ENCODE peak calls at places on chromosomes 11 and 22, in ten cellular contexts. One of them, this sample, is unnamed.

GRCh38 chr11:26950260-26950719 is 43.6 kb upstream of the FIBIN start:
- DNase-seq in activated T-cell treated with anti-CD3 and anti-CD28 coated beads, Interleukin-2, amount 50 U/mL, for 24 hours: no peak
- DNase-seq in activated CD4-positive, CD25-positive, alpha-beta regulatory T cell: no peak
- DNase-seq in stimulated activated CD4-positive, alpha-beta T cell treated with anti-CD3 and anti-CD28 coated beads, Interleukin-4, amount 100 ng/mL, for 24 hours: no peak
- DNase-seq in AG09319: peak
- DNase-seq in lower leg skin: no peak
- DNase-seq in hypothalamus: no peak
- DNase-seq in fibroblast of pulmonary artery: peak
- DNase-seq in iris pigment epithelial cell: peak
- DNase-seq in Caki2: no peak
- DNase-seq in this sample: peak

GRCh38 chr22:41234815-41235687 is 5.7 kb downstream of the CHADL start:
- DNase-seq in iris pigment epithelial cell: no peak
- DNase-seq in fibroblast of pulmonary artery: no peak
- DNase-seq in AG09319: no peak
- DNase-seq in hypothalamus: no peak
- DNase-seq in activated CD4-positive, CD25-positive, alpha-beta regulatory T cell: no peak
- DNase-seq in Caki2: no peak
- DNase-seq in stimulated activated CD4-positive, alpha-beta T cell treated with anti-CD3 and anti-CD28 coated beads, Interleukin-4, amount 100 ng/mL, for 24 hours: no peak
- DNase-seq in activated T-cell treated with anti-CD3 and anti-CD28 coated beads, Interleukin-2, amount 50 U/mL, for 24 hours: no peak
- DNase-seq in lower leg skin: no peak
- DNase-seq in this sample: no peak

GRCh38 chr22:36375071-36375980 is 12.4 kb downstream of the MYH9 start:
- DNase-seq in hypothalamus: no peak
- DNase-seq in Caki2: no peak
- DNase-seq in stimulated activated CD4-positive, alpha-beta T cell treated with anti-CD3 and anti-CD28 coated beads, Interleukin-4, amount 100 ng/mL, for 24 hours: no peak
- DNase-seq in activated T-cell treated with anti-CD3 and anti-CD28 coated beads, Interleukin-2, amount 50 U/mL, for 24 hours: no peak
- DNase-seq in iris pigment epithelial cell: no peak
- DNase-seq in AG09319: no peak
- DNase-seq in activated CD4-positive, CD25-positive, alpha-beta regulatory T cell: no peak
- DNase-seq in fibroblast of pulmonary artery: no peak
- DNase-seq in lower leg skin: no peak
- DNase-seq in this sample: peak

GRCh38 chr11:113603277-113604059 is 102.6 kb downstream of the TMPRSS5 start:
- DNase-seq in fibroblast of pulmonary artery: peak
- DNase-seq in iris pigment epithelial cell: no peak
- DNase-seq in stimulated activated CD4-positive, alpha-beta T cell treated with anti-CD3 and anti-CD28 coated beads, Interleukin-4, amount 100 ng/mL, for 24 hours: no peak
- DNase-seq in activated CD4-positive, CD25-positive, alpha-beta regulatory T cell: no peak
- DNase-seq in activated T-cell treated with anti-CD3 and anti-CD28 coated beads, Interleukin-2, amount 50 U/mL, for 24 hours: no peak
- DNase-seq in lower leg skin: no peak
- DNase-seq in Caki2: no peak
- DNase-seq in hypothalamus: peak
- DNase-seq in AG09319: no peak
- DNase-seq in this sample: peak

GRCh38 chr11:20669833-20670684 is 673 bp downstream of the NELL1 start:
- DNase-seq in lower leg skin: no peak
- DNase-seq in activated T-cell treated with anti-CD3 and anti-CD28 coated beads, Interleukin-2, amount 50 U/mL, for 24 hours: no peak
- DNase-seq in activated CD4-positive, CD25-positive, alpha-beta regulatory T cell: no peak
- DNase-seq in AG09319: no peak
- DNase-seq in fibroblast of pulmonary artery: no peak
- DNase-seq in hypothalamus: no peak
- DNase-seq in Caki2: no peak
- DNase-seq in stimulated activated CD4-positive, alpha-beta T cell treated with anti-CD3 and anti-CD28 coated beads, Interleukin-4, amount 100 ng/mL, for 24 hours: no peak
- DNase-seq in iris pigment epithelial cell: no peak
- DNase-seq in this sample: no peak

GRCh38 chr22:46686221-46686872 is 51.7 kb downstream of the CERK start:
- DNase-seq in lower leg skin: no peak
- DNase-seq in fibroblast of pulmonary artery: no peak
- DNase-seq in hypothalamus: no peak
- DNase-seq in activated CD4-positive, CD25-positive, alpha-beta regulatory T cell: no peak
- DNase-seq in iris pigment epithelial cell: no peak
- DNase-seq in activated T-cell treated with anti-CD3 and anti-CD28 coated beads, Interleukin-2, amount 50 U/mL, for 24 hours: no peak
- DNase-seq in stimulated activated CD4-positive, alpha-beta T cell treated with anti-CD3 and anti-CD28 coated beads, Interleukin-4, amount 100 ng/mL, for 24 hours: no peak
- DNase-seq in Caki2: no peak
- DNase-seq in AG09319: no peak
- DNase-seq in this sample: no peak

GRCh38 chr22:49503896-49504521 is 323.7 kb downstream of the BRD1 start:
- DNase-seq in lower leg skin: no peak
- DNase-seq in AG09319: no peak
- DNase-seq in hypothalamus: no peak
- DNase-seq in iris pigment epithelial cell: no peak
- DNase-seq in stimulated activated CD4-positive, alpha-beta T cell treated with anti-CD3 and anti-CD28 coated beads, Interleukin-4, amount 100 ng/mL, for 24 hours: no peak
- DNase-seq in activated CD4-positive, CD25-positive, alpha-beta regulatory T cell: no peak
- DNase-seq in fibroblast of pulmonary artery: no peak
- DNase-seq in Caki2: no peak
- DNase-seq in activated T-cell treated with anti-CD3 and anti-CD28 coated beads, Interleukin-2, amount 50 U/mL, for 24 hours: no peak
- DNase-seq in this sample: peak

GRCh38 chr22:41919357-41920224 is 4.7 kb upstream of the SHISA8 start:
- DNase-seq in lower leg skin: no peak
- DNase-seq in iris pigment epithelial cell: no peak
- DNase-seq in activated CD4-positive, CD25-positive, alpha-beta regulatory T cell: no peak
- DNase-seq in Caki2: peak
- DNase-seq in stimulated activated CD4-positive, alpha-beta T cell treated with anti-CD3 and anti-CD28 coated beads, Interleukin-4, amount 100 ng/mL, for 24 hours: peak
- DNase-seq in hypothalamus: no peak
- DNase-seq in AG09319: no peak
- DNase-seq in fibroblast of pulmonary artery: no peak
- DNase-seq in activated T-cell treated with anti-CD3 and anti-CD28 coated beads, Interleukin-2, amount 50 U/mL, for 24 hours: peak
- DNase-seq in this sample: peak

GRCh38 chr11:31102316-31102715 is 267.2 kb downstream of the DCDC1 start:
- DNase-seq in activated T-cell treated with anti-CD3 and anti-CD28 coated beads, Interleukin-2, amount 50 U/mL, for 24 hours: no peak
- DNase-seq in AG09319: no peak
- DNase-seq in fibroblast of pulmonary artery: no peak
- DNase-seq in iris pigment epithelial cell: no peak
- DNase-seq in lower leg skin: no peak
- DNase-seq in hypothalamus: no peak
- DNase-seq in activated CD4-positive, CD25-positive, alpha-beta regulatory T cell: no peak
- DNase-seq in Caki2: no peak
- DNase-seq in stimulated activated CD4-positive, alpha-beta T cell treated with anti-CD3 and anti-CD28 coated beads, Interleukin-4, amount 100 ng/mL, for 24 hours: no peak
- DNase-seq in this sample: no peak

GRCh38 chr22:19718255-19719054 is 4.2 kb downstream of the SEPTIN5 start:
- DNase-seq in activated T-cell treated with anti-CD3 and anti-CD28 coated beads, Interleukin-2, amount 50 U/mL, for 24 hours: no peak
- DNase-seq in Caki2: no peak
- DNase-seq in activated CD4-positive, CD25-positive, alpha-beta regulatory T cell: no peak
- DNase-seq in hypothalamus: no peak
- DNase-seq in stimulated activated CD4-positive, alpha-beta T cell treated with anti-CD3 and anti-CD28 coated beads, Interleukin-4, amount 100 ng/mL, for 24 hours: no peak
- DNase-seq in lower leg skin: no peak
- DNase-seq in fibroblast of pulmonary artery: no peak
- DNase-seq in AG09319: no peak
- DNase-seq in iris pigment epithelial cell: no peak
- DNase-seq in this sample: no peak

GRCh38 chr11:31328698-31329097 is 40.8 kb downstream of the DCDC1 start:
- DNase-seq in hypothalamus: no peak
- DNase-seq in Caki2: no peak
- DNase-seq in lower leg skin: no peak
- DNase-seq in activated T-cell treated with anti-CD3 and anti-CD28 coated beads, Interleukin-2, amount 50 U/mL, for 24 hours: no peak
- DNase-seq in AG09319: no peak
- DNase-seq in stimulated activated CD4-positive, alpha-beta T cell treated with anti-CD3 and anti-CD28 coated beads, Interleukin-4, amount 100 ng/mL, for 24 hours: no peak
- DNase-seq in fibroblast of pulmonary artery: no peak
- DNase-seq in iris pigment epithelial cell: no peak
- DNase-seq in activated CD4-positive, CD25-positive, alpha-beta regulatory T cell: no peak
- DNase-seq in this sample: no peak

GRCh38 chr22:31659246-31659645 is 2.8 kb downstream of the PISD start:
- DNase-seq in AG09319: no peak
- DNase-seq in iris pigment epithelial cell: no peak
- DNase-seq in activated CD4-positive, CD25-positive, alpha-beta regulatory T cell: no peak
- DNase-seq in activated T-cell treated with anti-CD3 and anti-CD28 coated beads, Interleukin-2, amount 50 U/mL, for 24 hours: no peak
- DNase-seq in Caki2: no peak
- DNase-seq in hypothalamus: no peak
- DNase-seq in fibroblast of pulmonary artery: no peak
- DNase-seq in lower leg skin: no peak
- DNase-seq in stimulated activated CD4-positive, alpha-beta T cell treated with anti-CD3 and anti-CD28 coated beads, Interleukin-4, amount 100 ng/mL, for 24 hours: no peak
- DNase-seq in this sample: peak

GRCh38 chr22:24968066-24968561 is 15.6 kb downstream of the KIAA1671 start:
- DNase-seq in Caki2: peak
- DNase-seq in fibroblast of pulmonary artery: no peak
- DNase-seq in AG09319: no peak
- DNase-seq in hypothalamus: no peak
- DNase-seq in lower leg skin: no peak
- DNase-seq in iris pigment epithelial cell: no peak
- DNase-seq in stimulated activated CD4-positive, alpha-beta T cell treated with anti-CD3 and anti-CD28 coated beads, Interleukin-4, amount 100 ng/mL, for 24 hours: no peak
- DNase-seq in activated T-cell treated with anti-CD3 and anti-CD28 coated beads, Interleukin-2, amount 50 U/mL, for 24 hours: no peak
- DNase-seq in activated CD4-positive, CD25-positive, alpha-beta regulatory T cell: no peak
- DNase-seq in this sample: peak

GRCh38 chr11:45179686-45180085 is 33.2 kb downstream of the PRDM11 start:
- DNase-seq in activated CD4-positive, CD25-positive, alpha-beta regulatory T cell: no peak
- DNase-seq in Caki2: no peak
- DNase-seq in stimulated activated CD4-positive, alpha-beta T cell treated with anti-CD3 and anti-CD28 coated beads, Interleukin-4, amount 100 ng/mL, for 24 hours: no peak
- DNase-seq in lower leg skin: no peak
- DNase-seq in hypothalamus: no peak
- DNase-seq in AG09319: no peak
- DNase-seq in iris pigment epithelial cell: no peak
- DNase-seq in fibroblast of pulmonary artery: no peak
- DNase-seq in activated T-cell treated with anti-CD3 and anti-CD28 coated beads, Interleukin-2, amount 50 U/mL, for 24 hours: no peak
- DNase-seq in this sample: no peak

GRCh38 chr11:77118086-77118485 is 10.0 kb upstream of the MYO7A start:
- DNase-seq in activated T-cell treated with anti-CD3 and anti-CD28 coated beads, Interleukin-2, amount 50 U/mL, for 24 hours: no peak
- DNase-seq in lower leg skin: no peak
- DNase-seq in Caki2: no peak
- DNase-seq in stimulated activated CD4-positive, alpha-beta T cell treated with anti-CD3 and anti-CD28 coated beads, Interleukin-4, amount 100 ng/mL, for 24 hours: no peak
- DNase-seq in activated CD4-positive, CD25-positive, alpha-beta regulatory T cell: no peak
- DNase-seq in iris pigment epithelial cell: no peak
- DNase-seq in hypothalamus: no peak
- DNase-seq in AG09319: no peak
- DNase-seq in fibroblast of pulmonary artery: no peak
- DNase-seq in this sample: no peak

GRCh38 chr22:41445171-41446056 is 1.2 kb downstream of the TOB2 start:
- DNase-seq in AG09319: no peak
- DNase-seq in activated CD4-positive, CD25-positive, alpha-beta regulatory T cell: no peak
- DNase-seq in iris pigment epithelial cell: peak
- DNase-seq in Caki2: peak
- DNase-seq in lower leg skin: peak
- DNase-seq in stimulated activated CD4-positive, alpha-beta T cell treated with anti-CD3 and anti-CD28 coated beads, Interleukin-4, amount 100 ng/mL, for 24 hours: peak
- DNase-seq in activated T-cell treated with anti-CD3 and anti-CD28 coated beads, Interleukin-2, amount 50 U/mL, for 24 hours: peak
- DNase-seq in hypothalamus: peak
- DNase-seq in fibroblast of pulmonary artery: peak
- DNase-seq in this sample: peak

GRCh38 chr11:69774354-69775162 is 583 bp downstream of the FGF4 start:
- DNase-seq in iris pigment epithelial cell: no peak
- DNase-seq in AG09319: no peak
- DNase-seq in activated T-cell treated with anti-CD3 and anti-CD28 coated beads, Interleukin-2, amount 50 U/mL, for 24 hours: no peak
- DNase-seq in lower leg skin: no peak
- DNase-seq in Caki2: no peak
- DNase-seq in fibroblast of pulmonary artery: no peak
- DNase-seq in activated CD4-positive, CD25-positive, alpha-beta regulatory T cell: no peak
- DNase-seq in stimulated activated CD4-positive, alpha-beta T cell treated with anti-CD3 and anti-CD28 coated beads, Interleukin-4, amount 100 ng/mL, for 24 hours: no peak
- DNase-seq in hypothalamus: no peak
- DNase-seq in this sample: no peak

GRCh38 chr22:40416636-40417035 is 46.2 kb downstream of the SGSM3 start:
- DNase-seq in iris pigment epithelial cell: no peak
- DNase-seq in fibroblast of pulmonary artery: no peak
- DNase-seq in activated CD4-positive, CD25-positive, alpha-beta regulatory T cell: no peak
- DNase-seq in AG09319: no peak
- DNase-seq in stimulated activated CD4-positive, alpha-beta T cell treated with anti-CD3 and anti-CD28 coated beads, Interleukin-4, amount 100 ng/mL, for 24 hours: no peak
- DNase-seq in lower leg skin: no peak
- DNase-seq in hypothalamus: no peak
- DNase-seq in Caki2: no peak
- DNase-seq in activated T-cell treated with anti-CD3 and anti-CD28 coated beads, Interleukin-2, amount 50 U/mL, for 24 hours: no peak
- DNase-seq in this sample: no peak

GRCh38 chr22:49028111-49028510 is 799.6 kb downstream of the BRD1 start:
- DNase-seq in stimulated activated CD4-positive, alpha-beta T cell treated with anti-CD3 and anti-CD28 coated beads, Interleukin-4, amount 100 ng/mL, for 24 hours: no peak
- DNase-seq in hypothalamus: no peak
- DNase-seq in fibroblast of pulmonary artery: no peak
- DNase-seq in iris pigment epithelial cell: no peak
- DNase-seq in activated CD4-positive, CD25-positive, alpha-beta regulatory T cell: no peak
- DNase-seq in Caki2: no peak
- DNase-seq in AG09319: no peak
- DNase-seq in lower leg skin: no peak
- DNase-seq in activated T-cell treated with anti-CD3 and anti-CD28 coated beads, Interleukin-2, amount 50 U/mL, for 24 hours: no peak
- DNase-seq in this sample: no peak

GRCh38 chr11:11403763-11404725 is 51.0 kb upstream of the CSNK2A3 start:
- DNase-seq in AG09319: no peak
- DNase-seq in activated CD4-positive, CD25-positive, alpha-beta regulatory T cell: no peak
- DNase-seq in hypothalamus: no peak
- DNase-seq in iris pigment epithelial cell: peak
- DNase-seq in stimulated activated CD4-positive, alpha-beta T cell treated with anti-CD3 and anti-CD28 coated beads, Interleukin-4, amount 100 ng/mL, for 24 hours: no peak
- DNase-seq in activated T-cell treated with anti-CD3 and anti-CD28 coated beads, Interleukin-2, amount 50 U/mL, for 24 hours: no peak
- DNase-seq in Caki2: no peak
- DNase-seq in lower leg skin: no peak
- DNase-seq in fibroblast of pulmonary artery: peak
- DNase-seq in this sample: no peak

GRCh38 chr11:67071420-67072284 is 15.0 kb downstream of the RHOD start:
- DNase-seq in lower leg skin: no peak
- DNase-seq in Caki2: no peak
- DNase-seq in iris pigment epithelial cell: peak
- DNase-seq in activated CD4-positive, CD25-positive, alpha-beta regulatory T cell: peak
- DNase-seq in activated T-cell treated with anti-CD3 and anti-CD28 coated beads, Interleukin-2, amount 50 U/mL, for 24 hours: peak
- DNase-seq in hypothalamus: peak
- DNase-seq in fibroblast of pulmonary artery: peak
- DNase-seq in stimulated activated CD4-positive, alpha-beta T cell treated with anti-CD3 and anti-CD28 coated beads, Interleukin-4, amount 100 ng/mL, for 24 hours: peak
- DNase-seq in AG09319: no peak
- DNase-seq in this sample: peak

GRCh38 chr11:4048340-4048739 is 46.3 kb upstream of the RRM1 start:
- DNase-seq in stimulated activated CD4-positive, alpha-beta T cell treated with anti-CD3 and anti-CD28 coated beads, Interleukin-4, amount 100 ng/mL, for 24 hours: no peak
- DNase-seq in hypothalamus: no peak
- DNase-seq in fibroblast of pulmonary artery: no peak
- DNase-seq in activated CD4-positive, CD25-positive, alpha-beta regulatory T cell: no peak
- DNase-seq in lower leg skin: no peak
- DNase-seq in iris pigment epithelial cell: peak
- DNase-seq in AG09319: no peak
- DNase-seq in activated T-cell treated with anti-CD3 and anti-CD28 coated beads, Interleukin-2, amount 50 U/mL, for 24 hours: no peak
- DNase-seq in Caki2: no peak
- DNase-seq in this sample: peak

GRCh38 chr11:125892994-125893393 is 5.5 kb downstream of the HYLS1 start:
- DNase-seq in lower leg skin: no peak
- DNase-seq in stimulated activated CD4-positive, alpha-beta T cell treated with anti-CD3 and anti-CD28 coated beads, Interleukin-4, amount 100 ng/mL, for 24 hours: no peak
- DNase-seq in AG09319: no peak
- DNase-seq in hypothalamus: no peak
- DNase-seq in Caki2: no peak
- DNase-seq in activated CD4-positive, CD25-positive, alpha-beta regulatory T cell: no peak
- DNase-seq in iris pigment epithelial cell: no peak
- DNase-seq in fibroblast of pulmonary artery: no peak
- DNase-seq in activated T-cell treated with anti-CD3 and anti-CD28 coated beads, Interleukin-2, amount 50 U/mL, for 24 hours: no peak
- DNase-seq in this sample: no peak

GRCh38 chr11:65438257-65439151 is 15.9 kb downstream of the NEAT1 start:
- DNase-seq in activated CD4-positive, CD25-positive, alpha-beta regulatory T cell: no peak
- DNase-seq in Caki2: no peak
- DNase-seq in iris pigment epithelial cell: peak
- DNase-seq in hypothalamus: no peak
- DNase-seq in lower leg skin: no peak
- DNase-seq in fibroblast of pulmonary artery: peak
- DNase-seq in activated T-cell treated with anti-CD3 and anti-CD28 coated beads, Interleukin-2, amount 50 U/mL, for 24 hours: no peak
- DNase-seq in stimulated activated CD4-positive, alpha-beta T cell treated with anti-CD3 and anti-CD28 coated beads, Interleukin-4, amount 100 ng/mL, for 24 hours: no peak
- DNase-seq in AG09319: no peak
- DNase-seq in this sample: peak

GRCh38 chr22:35039625-35040024 is 26.3 kb upstream of the ISX start:
- DNase-seq in hypothalamus: no peak
- DNase-seq in stimulated activated CD4-positive, alpha-beta T cell treated with anti-CD3 and anti-CD28 coated beads, Interleukin-4, amount 100 ng/mL, for 24 hours: no peak
- DNase-seq in AG09319: no peak
- DNase-seq in Caki2: no peak
- DNase-seq in activated CD4-positive, CD25-positive, alpha-beta regulatory T cell: no peak
- DNase-seq in lower leg skin: no peak
- DNase-seq in fibroblast of pulmonary artery: no peak
- DNase-seq in iris pigment epithelial cell: no peak
- DNase-seq in activated T-cell treated with anti-CD3 and anti-CD28 coated beads, Interleukin-2, amount 50 U/mL, for 24 hours: no peak
- DNase-seq in this sample: peak

GRCh38 chr11:134845474-134846435 is 433.7 kb upstream of the B3GAT1 start:
- DNase-seq in iris pigment epithelial cell: no peak
- DNase-seq in activated CD4-positive, CD25-positive, alpha-beta regulatory T cell: no peak
- DNase-seq in fibroblast of pulmonary artery: no peak
- DNase-seq in Caki2: no peak
- DNase-seq in AG09319: no peak
- DNase-seq in activated T-cell treated with anti-CD3 and anti-CD28 coated beads, Interleukin-2, amount 50 U/mL, for 24 hours: no peak
- DNase-seq in lower leg skin: no peak
- DNase-seq in stimulated activated CD4-positive, alpha-beta T cell treated with anti-CD3 and anti-CD28 coated beads, Interleukin-4, amount 100 ng/mL, for 24 hours: no peak
- DNase-seq in hypothalamus: no peak
- DNase-seq in this sample: no peak

GRCh38 chr22:20435436-20436308 is 2.0 kb downstream of the SCARF2 start:
- DNase-seq in iris pigment epithelial cell: no peak
- DNase-seq in activated T-cell treated with anti-CD3 and anti-CD28 coated beads, Interleukin-2, amount 50 U/mL, for 24 hours: no peak
- DNase-seq in lower leg skin: no peak
- DNase-seq in stimulated activated CD4-positive, alpha-beta T cell treated with anti-CD3 and anti-CD28 coated beads, Interleukin-4, amount 100 ng/mL, for 24 hours: no peak
- DNase-seq in hypothalamus: no peak
- DNase-seq in fibroblast of pulmonary artery: no peak
- DNase-seq in activated CD4-positive, CD25-positive, alpha-beta regulatory T cell: no peak
- DNase-seq in AG09319: no peak
- DNase-seq in Caki2: no peak
- DNase-seq in this sample: no peak

GRCh38 chr22:45226681-45227186 is 14.0 kb downstream of the KIAA0930 start:
- DNase-seq in iris pigment epithelial cell: no peak
- DNase-seq in hypothalamus: peak
- DNase-seq in stimulated activated CD4-positive, alpha-beta T cell treated with anti-CD3 and anti-CD28 coated beads, Interleukin-4, amount 100 ng/mL, for 24 hours: no peak
- DNase-seq in lower leg skin: no peak
- DNase-seq in Caki2: peak
- DNase-seq in AG09319: no peak
- DNase-seq in activated T-cell treated with anti-CD3 and anti-CD28 coated beads, Interleukin-2, amount 50 U/mL, for 24 hours: no peak
- DNase-seq in activated CD4-positive, CD25-positive, alpha-beta regulatory T cell: no peak
- DNase-seq in fibroblast of pulmonary artery: peak
- DNase-seq in this sample: peak